ENCODE peak calls at places on chromosomes 6 and 20, in eight cellular contexts. N is progenitor cell of endocrine pancreas, O is heart right ventricle, L is cardiac fibroblast, Y is spleen, E is fibroblast of lung, B is D721Med, D is AG04450. U is an unnamed sample.

GRCh38 chr6:53059648-53060589 is 5.3 kb upstream of the FBXO9 start:
- DNase-seq in N (no peak), O (no peak), L (no peak), Y (no peak), E (no peak), B (no peak), D (no peak), U (no peak)

GRCh38 chr6:161443868-161444267 is 170.0 kb upstream of the AGPAT4 start:
- DNase-seq in N (no peak), O (peak), L (no peak), Y (no peak), E (peak), B (no peak), D (no peak), U (no peak)

GRCh38 chr6:112877134-112878100 is 530.3 kb downstream of the RFPL4B start:
- DNase-seq in N (no peak), O (no peak), L (peak), Y (no peak), E (peak), B (no peak), D (peak), U (no peak)

GRCh38 chr6:142455957-142456589 is 154.3 kb downstream of the ADGRG6 start:
- DNase-seq in N (no peak), O (no peak), L (no peak), Y (no peak), E (no peak), B (no peak), D (no peak), U (no peak)

GRCh38 chr6:104326173-104327001 is 533.3 kb downstream of the HACE1 start:
- DNase-seq in N (no peak), O (no peak), L (peak), Y (no peak), E (peak), B (no peak), D (no peak), U (no peak)

GRCh38 chr6:100768816-100769351 is 112.2 kb downstream of the ASCC3 start:
- DNase-seq in N (no peak), O (no peak), L (no peak), Y (no peak), E (no peak), B (no peak), D (no peak), U (no peak)

GRCh38 chr6:118712955-118713354 is 61.6 kb upstream of the CEP85L start:
- DNase-seq in N (no peak), O (no peak), L (peak), Y (no peak), E (peak), B (no peak), D (no peak), U (no peak)

GRCh38 chr6:160509610-160510009 is 154.5 kb downstream of the LPA start:
- DNase-seq in N (no peak), O (no peak), L (no peak), Y (no peak), E (no peak), B (no peak), D (no peak), U (no peak)

GRCh38 chr6:119173249-119174084 is 95.0 kb upstream of the FAM184A start:
- DNase-seq in N (no peak), O (no peak), L (no peak), Y (no peak), E (no peak), B (no peak), D (no peak), U (no peak)

GRCh38 chr6:130743175-130743574 is 84.0 kb upstream of the SMLR1 start:
- DNase-seq in N (no peak), O (no peak), L (no peak), Y (no peak), E (no peak), B (no peak), D (no peak), U (peak)

GRCh38 chr6:158031445-158032353 is 50.0 kb downstream of the SYNJ2 start:
- DNase-seq in N (no peak), O (peak), L (peak), Y (no peak), E (peak), B (no peak), D (no peak), U (no peak)

GRCh38 chr6:12528581-12529363 is 187.8 kb upstream of the PHACTR1 start:
- DNase-seq in N (no peak), O (no peak), L (no peak), Y (no peak), E (no peak), B (no peak), D (no peak), U (no peak)

GRCh38 chr20:1326031-1326930 is 2.7 kb downstream of the SDCBP2 start:
- DNase-seq in N (no peak), O (peak), L (peak), Y (peak), E (peak), B (no peak), D (no peak), U (no peak)

GRCh38 chr6:12354499-12354898 is 64.3 kb downstream of the EDN1 start:
- DNase-seq in N (no peak), O (no peak), L (peak), Y (no peak), E (peak), B (no peak), D (no peak), U (no peak)

GRCh38 chr20:52536040-52536439 is 344.5 kb upstream of the ZFP64 start:
- DNase-seq in N (no peak), O (no peak), L (no peak), Y (no peak), E (no peak), B (no peak), D (no peak), U (no peak)

GRCh38 chr6:27273783-27274182 is 26.3 kb downstream of the PRSS16 start:
- DNase-seq in N (no peak), O (no peak), L (no peak), Y (no peak), E (no peak), B (no peak), D (no peak), U (no peak)

GRCh38 chr20:33875055-33875454 is 63.9 kb downstream of the CHMP4B start:
- DNase-seq in N (no peak), O (no peak), L (no peak), Y (peak), E (no peak), B (no peak), D (no peak), U (no peak)

GRCh38 chr6:45545416-45545815 is 167.7 kb upstream of the SUPT3H start:
- DNase-seq in N (no peak), O (no peak), L (no peak), Y (no peak), E (no peak), B (no peak), D (no peak), U (no peak)

GRCh38 chr6:13696226-13696625 is 15.4 kb downstream of the RANBP9 start:
- DNase-seq in N (no peak), O (no peak), L (peak), Y (no peak), E (peak), B (no peak), D (peak), U (no peak)

GRCh38 chr6:3869632-3870527 is 20.7 kb downstream of the FAM50B start:
- DNase-seq in N (no peak), O (no peak), L (no peak), Y (no peak), E (no peak), B (no peak), D (no peak), U (no peak)

GRCh38 chr6:166266336-166266735 is 41.9 kb downstream of the PRR18 start:
- DNase-seq in N (no peak), O (no peak), L (no peak), Y (no peak), E (no peak), B (no peak), D (no peak), U (no peak)

GRCh38 chr20:61447950-61448349 is 195.9 kb downstream of the CDH4 start:
- DNase-seq in N (no peak), O (no peak), L (no peak), Y (no peak), E (no peak), B (no peak), D (no peak), U (no peak)

GRCh38 chr20:56974499-56975250 is 291.8 kb downstream of the BMP7 start:
- DNase-seq in N (peak), O (no peak), L (peak), Y (no peak), E (peak), B (no peak), D (no peak), U (peak)

GRCh38 chr6:170073846-170074245 is 217.0 kb downstream of the DLL1 start:
- DNase-seq in N (no peak), O (no peak), L (no peak), Y (peak), E (no peak), B (no peak), D (no peak), U (no peak)

GRCh38 chr6:168133186-168133585 is 54.2 kb upstream of the FRMD1 start:
- DNase-seq in N (peak), O (peak), L (peak), Y (no peak), E (peak), B (no peak), D (no peak), U (no peak)

GRCh38 chr6:44238687-44239350 is 8.1 kb upstream of the HSP90AB1 start:
- DNase-seq in N (no peak), O (no peak), L (no peak), Y (peak), E (no peak), B (no peak), D (no peak), U (no peak)
- TF ChIP-seq CTCF in N (no peak), O (no peak), L (no peak), Y (no peak), E (peak), B (no peak), D (no peak), U (no peak)

GRCh38 chr20:44109951-44110361 is 77.0 kb downstream of the JPH2 start:
- DNase-seq in N (no peak), O (no peak), L (no peak), Y (no peak), E (peak), B (no peak), D (no peak), U (no peak)
- TF ChIP-seq CTCF in N (peak), O (peak), L (peak), Y (no peak), E (peak), B (no peak), D (no peak), U (no peak)

DNA sequence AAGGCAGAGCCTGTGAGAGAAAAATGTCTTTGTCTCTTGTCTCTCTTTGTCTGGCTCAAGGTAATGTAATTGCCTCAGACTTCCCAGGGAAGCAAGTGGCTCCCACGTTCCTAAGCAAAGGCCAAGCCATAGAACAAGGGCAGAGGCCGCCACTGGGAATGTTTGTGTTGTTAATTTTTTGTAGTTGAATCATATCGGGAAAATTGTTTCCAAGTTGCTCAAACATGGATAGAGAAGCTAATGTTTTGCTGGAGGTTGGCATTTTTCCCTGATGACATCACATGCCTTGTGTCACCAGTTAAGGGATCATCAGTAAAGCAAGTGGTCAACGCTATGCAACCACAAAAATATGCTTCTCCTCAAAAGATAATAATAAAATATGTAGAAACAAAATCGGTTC is 211.5 kb upstream of the FOXA2 start:
- DNase-seq in N (no peak), O (peak), L (peak), Y (no peak), E (peak), B (no peak), D (peak), U (no peak)
- TF ChIP-seq CTCF in N (no peak), O (no peak), L (no peak), Y (no peak), E (no peak), B (no peak), D (no peak), U (no peak)

GRCh38 chr6:5025911-5026819 is 22.3 kb upstream of the RPP40 start:
- DNase-seq in N (peak), O (peak), L (peak), Y (peak), E (peak), B (no peak), D (no peak), U (peak)
- TF ChIP-seq CTCF in N (peak), O (no peak), L (no peak), Y (no peak), E (peak), B (no peak), D (peak), U (no peak)

DNA sequence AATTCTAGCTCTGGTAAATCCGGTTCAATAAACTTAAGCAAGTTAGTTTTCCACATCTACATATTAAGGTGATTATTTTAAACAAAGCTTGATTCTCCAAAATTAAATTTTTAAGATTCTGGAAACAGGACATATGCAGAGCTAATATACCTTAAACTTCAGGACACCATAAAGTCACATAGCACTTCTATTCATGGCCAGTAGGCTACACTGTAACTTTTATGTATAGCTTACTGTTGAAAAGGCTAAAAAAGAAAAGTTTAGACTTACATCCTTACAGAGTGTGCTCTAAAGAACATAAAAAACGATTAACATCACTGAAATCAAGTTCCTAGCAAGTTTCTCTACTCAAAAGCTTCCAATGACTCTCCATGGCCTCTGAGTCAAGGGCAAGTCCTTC is 224.7 kb downstream of the PTPRK start:
- DNase-seq in N (no peak), O (no peak), L (no peak), Y (no peak), E (no peak), B (no peak), D (no peak), U (no peak)
- TF ChIP-seq CTCF in N (no peak), O (no peak), L (no peak), Y (no peak), E (no peak), B (no peak), D (no peak), U (no peak)

GRCh38 chr20:16007978-16008377 is 565.3 kb downstream of the KIF16B start:
- DNase-seq in N (no peak), O (no peak), L (no peak), Y (no peak), E (peak), B (no peak), D (no peak), U (no peak)
- TF ChIP-seq CTCF in N (no peak), O (no peak), L (no peak), Y (no peak), E (no peak), B (no peak), D (peak), U (no peak)

GRCh38 chr6:30075094-30075986 is at the start of gene RNF39:
- DNase-seq in N (no peak), O (no peak), L (no peak), Y (no peak), E (no peak), B (no peak), D (no peak), U (no peak)
- TF ChIP-seq CTCF in N (peak), O (peak), L (peak), Y (no peak), E (peak), B (peak), D (peak), U (peak)

GRCh38 chr6:43444601-43445000 is 10.7 kb downstream of the DLK2 start:
- DNase-seq in N (no peak), O (no peak), L (no peak), Y (no peak), E (no peak), B (no peak), D (no peak), U (no peak)
- TF ChIP-seq CTCF in N (no peak), O (no peak), L (no peak), Y (no peak), E (no peak), B (no peak), D (no peak), U (no peak)

DNA sequence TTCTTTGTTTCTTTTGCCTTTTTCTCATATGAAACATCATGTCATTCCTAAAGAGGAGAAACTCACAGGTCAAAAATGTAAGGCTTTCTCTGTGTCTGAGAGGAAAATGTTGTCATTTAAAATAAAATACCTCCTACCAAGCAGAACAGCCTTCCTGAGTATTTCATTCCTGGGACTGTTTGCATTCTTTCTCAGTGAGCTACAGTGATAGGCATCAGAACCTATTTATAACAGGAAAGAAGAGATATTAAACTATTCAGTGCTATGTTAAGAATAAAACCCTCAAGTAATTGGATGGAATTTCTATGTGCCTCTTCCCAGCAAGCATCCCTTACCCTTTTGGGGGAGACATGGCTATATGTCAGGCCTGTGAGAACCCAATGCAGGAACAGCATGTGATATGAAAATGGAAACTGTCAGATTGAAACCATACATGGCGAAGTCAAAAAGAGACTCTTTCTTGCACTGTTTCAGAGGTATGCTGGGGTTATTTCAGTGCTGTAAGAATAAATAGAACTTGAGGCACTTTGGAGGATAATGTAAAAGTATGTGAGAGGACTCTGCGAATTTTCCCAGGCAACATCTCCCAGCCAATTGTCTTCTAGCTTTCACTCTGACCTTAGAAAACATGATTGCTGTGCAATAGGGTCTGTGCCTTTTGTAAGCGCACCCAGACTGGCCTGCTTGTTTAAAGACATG is 133.8 kb upstream of the CCN2 start:
- DNase-seq in N (no peak), O (no peak), L (peak), Y (no peak), E (peak), B (no peak), D (peak), U (no peak)
- TF ChIP-seq CTCF in N (no peak), O (no peak), L (no peak), Y (no peak), E (no peak), B (no peak), D (no peak), U (no peak)

GRCh38 chr20:24705486-24705885 is 236.1 kb downstream of the SYNDIG1 start:
- DNase-seq in N (no peak), O (no peak), L (peak), Y (no peak), E (no peak), B (no peak), D (no peak), U (no peak)
- TF ChIP-seq CTCF in N (no peak), O (no peak), L (no peak), Y (no peak), E (no peak), B (no peak), D (no peak), U (no peak)

U was measured in endothelial cell.